ENCODE peak calls at places on chromosomes 5 and 9, in ten cellular contexts. One of them, this sample, is unnamed.

GRCh38 chr9:34381323-34381722 is 4.6 kb upstream of the MYORG start:
- DNase-seq in GM12878: no peak
- DNase-seq in sigmoid colon: peak
- DNase-seq in transverse colon: peak
- DNase-seq in tibial nerve: no peak
- DNase-seq in body of pancreas: peak
- DNase-seq in endothelial cell of umbilical vein: no peak
- DNase-seq in HCT116: no peak
- DNase-seq in IMR-90: no peak
- DNase-seq in uterus: no peak
- DNase-seq in this sample: no peak

GRCh38 chr5:122126711-122127385 is 2.5 kb upstream of the ZNF474 start:
- DNase-seq in GM12878: no peak
- DNase-seq in sigmoid colon: peak
- DNase-seq in transverse colon: no peak
- DNase-seq in tibial nerve: peak
- DNase-seq in body of pancreas: no peak
- DNase-seq in endothelial cell of umbilical vein: no peak
- DNase-seq in HCT116: no peak
- DNase-seq in IMR-90: peak
- DNase-seq in uterus: no peak
- DNase-seq in this sample: no peak

GRCh38 chr9:134925011-134925511 is 7.3 kb upstream of the FCN1 start:
- DNase-seq in GM12878: no peak
- DNase-seq in sigmoid colon: no peak
- DNase-seq in transverse colon: no peak
- DNase-seq in tibial nerve: no peak
- DNase-seq in body of pancreas: no peak
- DNase-seq in endothelial cell of umbilical vein: no peak
- DNase-seq in HCT116: no peak
- DNase-seq in IMR-90: no peak
- DNase-seq in uterus: no peak
- DNase-seq in this sample: peak

GRCh38 chr5:171386861-171387254 is 791 bp upstream of the NPM1 start:
- DNase-seq in GM12878: no peak
- DNase-seq in sigmoid colon: no peak
- DNase-seq in transverse colon: no peak
- DNase-seq in tibial nerve: no peak
- DNase-seq in body of pancreas: no peak
- DNase-seq in endothelial cell of umbilical vein: no peak
- DNase-seq in HCT116: no peak
- DNase-seq in IMR-90: peak
- DNase-seq in uterus: no peak
- DNase-seq in this sample: no peak

GRCh38 chr5:147509710-147510651 is at the start of gene DPYSL3:
- DNase-seq in GM12878: no peak
- DNase-seq in sigmoid colon: peak
- DNase-seq in transverse colon: peak
- DNase-seq in tibial nerve: peak
- DNase-seq in body of pancreas: peak
- DNase-seq in endothelial cell of umbilical vein: peak
- DNase-seq in HCT116: peak
- DNase-seq in IMR-90: peak
- DNase-seq in uterus: peak
- DNase-seq in this sample: peak

GRCh38 chr9:136823136-136824046 is 15.6 kb downstream of the RABL6 start:
- DNase-seq in GM12878: no peak
- DNase-seq in sigmoid colon: no peak
- DNase-seq in transverse colon: no peak
- DNase-seq in tibial nerve: no peak
- DNase-seq in body of pancreas: peak
- DNase-seq in endothelial cell of umbilical vein: no peak
- DNase-seq in HCT116: no peak
- DNase-seq in IMR-90: no peak
- DNase-seq in uterus: no peak
- DNase-seq in this sample: no peak

GRCh38 chr5:180101451-180102105 is 30.0 kb upstream of the RNF130 start:
- DNase-seq in GM12878: no peak
- DNase-seq in sigmoid colon: no peak
- DNase-seq in transverse colon: no peak
- DNase-seq in tibial nerve: no peak
- DNase-seq in body of pancreas: no peak
- DNase-seq in endothelial cell of umbilical vein: no peak
- DNase-seq in HCT116: no peak
- DNase-seq in IMR-90: no peak
- DNase-seq in uterus: peak
- DNase-seq in this sample: no peak

GRCh38 chr5:97111004-97111403 is 31.4 kb downstream of the LIX1 start:
- DNase-seq in GM12878: no peak
- DNase-seq in sigmoid colon: no peak
- DNase-seq in transverse colon: no peak
- DNase-seq in tibial nerve: no peak
- DNase-seq in body of pancreas: no peak
- DNase-seq in endothelial cell of umbilical vein: no peak
- DNase-seq in HCT116: no peak
- DNase-seq in IMR-90: no peak
- DNase-seq in uterus: no peak
- DNase-seq in this sample: no peak

GRCh38 chr9:91024841-91025240 is 223.2 kb downstream of the SYK start:
- DNase-seq in GM12878: no peak
- DNase-seq in sigmoid colon: no peak
- DNase-seq in transverse colon: no peak
- DNase-seq in tibial nerve: no peak
- DNase-seq in body of pancreas: no peak
- DNase-seq in endothelial cell of umbilical vein: no peak
- DNase-seq in HCT116: no peak
- DNase-seq in IMR-90: no peak
- DNase-seq in uterus: no peak
- DNase-seq in this sample: no peak

GRCh38 chr9:125696106-125696647 is 10.8 kb downstream of the MAPKAP1 start:
- DNase-seq in GM12878: no peak
- DNase-seq in sigmoid colon: no peak
- DNase-seq in transverse colon: no peak
- DNase-seq in tibial nerve: no peak
- DNase-seq in body of pancreas: no peak
- DNase-seq in endothelial cell of umbilical vein: no peak
- DNase-seq in HCT116: no peak
- DNase-seq in IMR-90: no peak
- DNase-seq in uterus: no peak
- DNase-seq in this sample: no peak

GRCh38 chr9:125703662-125704061 is 3.3 kb downstream of the MAPKAP1 start:
- DNase-seq in GM12878: no peak
- DNase-seq in sigmoid colon: no peak
- DNase-seq in transverse colon: no peak
- DNase-seq in tibial nerve: no peak
- DNase-seq in body of pancreas: no peak
- DNase-seq in endothelial cell of umbilical vein: no peak
- DNase-seq in HCT116: no peak
- DNase-seq in IMR-90: no peak
- DNase-seq in uterus: no peak
- DNase-seq in this sample: no peak

GRCh38 chr9:125699870-125700269 is 7.1 kb downstream of the MAPKAP1 start:
- DNase-seq in GM12878: no peak
- DNase-seq in sigmoid colon: no peak
- DNase-seq in transverse colon: no peak
- DNase-seq in tibial nerve: no peak
- DNase-seq in body of pancreas: no peak
- DNase-seq in endothelial cell of umbilical vein: no peak
- DNase-seq in HCT116: no peak
- DNase-seq in IMR-90: no peak
- DNase-seq in uterus: no peak
- DNase-seq in this sample: no peak

GRCh38 chr9:125701351-125701750 is 5.7 kb downstream of the MAPKAP1 start:
- DNase-seq in GM12878: no peak
- DNase-seq in sigmoid colon: no peak
- DNase-seq in transverse colon: no peak
- DNase-seq in tibial nerve: no peak
- DNase-seq in body of pancreas: no peak
- DNase-seq in endothelial cell of umbilical vein: no peak
- DNase-seq in HCT116: no peak
- DNase-seq in IMR-90: peak
- DNase-seq in uterus: no peak
- DNase-seq in this sample: no peak

GRCh38 chr9:125700791-125701190 is 6.2 kb downstream of the MAPKAP1 start:
- DNase-seq in GM12878: peak
- DNase-seq in sigmoid colon: no peak
- DNase-seq in transverse colon: no peak
- DNase-seq in tibial nerve: no peak
- DNase-seq in body of pancreas: no peak
- DNase-seq in endothelial cell of umbilical vein: no peak
- DNase-seq in HCT116: no peak
- DNase-seq in IMR-90: peak
- DNase-seq in uterus: no peak
- DNase-seq in this sample: no peak
- H3K27ac ChIP-seq in GM12878: peak
- H3K27ac ChIP-seq in sigmoid colon: no peak
- H3K27ac ChIP-seq in transverse colon: no peak
- H3K27ac ChIP-seq in tibial nerve: no peak
- H3K27ac ChIP-seq in body of pancreas: no peak
- H3K27ac ChIP-seq in endothelial cell of umbilical vein: no peak
- H3K27ac ChIP-seq in HCT116: no peak
- H3K27ac ChIP-seq in IMR-90: no peak
- H3K27ac ChIP-seq in uterus: no peak
- H3K27ac ChIP-seq in this sample: no peak

DNA sequence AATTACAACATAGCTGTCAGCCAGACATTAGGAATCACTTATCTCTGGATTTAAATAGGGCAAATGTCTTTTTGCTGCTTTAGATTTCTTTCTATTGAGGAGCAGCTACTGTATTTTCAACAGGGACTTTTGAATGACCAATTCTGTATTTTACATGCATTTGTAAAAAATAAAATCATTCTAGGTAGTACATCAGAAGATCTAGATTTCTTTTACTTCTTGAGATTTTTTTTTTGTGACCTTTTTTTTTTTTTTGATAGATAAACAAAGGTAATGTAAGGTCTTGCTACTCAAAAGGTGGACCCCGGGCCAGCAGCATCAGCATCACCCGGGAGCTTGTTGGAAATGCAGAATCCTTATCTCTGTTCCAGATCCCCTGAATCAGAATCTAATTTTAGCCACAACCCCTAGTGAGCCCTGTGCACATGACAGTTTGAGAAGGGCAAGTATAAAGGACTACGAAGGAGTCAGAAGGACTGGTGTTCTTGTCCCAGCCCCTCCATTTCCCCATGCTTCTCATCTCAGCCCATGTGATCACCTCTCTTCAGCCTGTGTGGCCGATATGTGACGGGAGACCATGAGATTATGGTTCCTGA is 37.7 kb upstream of the CKMT2 start:
- DNase-seq in GM12878: no peak
- DNase-seq in sigmoid colon: no peak
- DNase-seq in transverse colon: no peak
- DNase-seq in tibial nerve: no peak
- DNase-seq in body of pancreas: no peak
- DNase-seq in endothelial cell of umbilical vein: no peak
- DNase-seq in HCT116: no peak
- DNase-seq in IMR-90: no peak
- DNase-seq in uterus: no peak
- DNase-seq in this sample: peak
- TF ChIP-seq CTCF in GM12878: no peak
- TF ChIP-seq CTCF in sigmoid colon: no peak
- TF ChIP-seq CTCF in transverse colon: no peak
- TF ChIP-seq CTCF in tibial nerve: no peak
- TF ChIP-seq CTCF in body of pancreas: no peak
- TF ChIP-seq CTCF in endothelial cell of umbilical vein: no peak
- TF ChIP-seq CTCF in HCT116: no peak
- TF ChIP-seq CTCF in IMR-90: no peak
- TF ChIP-seq CTCF in uterus: no peak
- TF ChIP-seq CTCF in this sample: no peak

GRCh38 chr5:157952374-157952685 is 93.4 kb upstream of the CLINT1 start:
- DNase-seq in GM12878: no peak
- DNase-seq in sigmoid colon: no peak
- DNase-seq in transverse colon: no peak
- DNase-seq in tibial nerve: no peak
- DNase-seq in body of pancreas: no peak
- DNase-seq in endothelial cell of umbilical vein: no peak
- DNase-seq in HCT116: no peak
- DNase-seq in IMR-90: no peak
- DNase-seq in uterus: no peak
- DNase-seq in this sample: no peak

GRCh38 chr5:157947156-157947555 is 88.2 kb upstream of the CLINT1 start:
- DNase-seq in GM12878: no peak
- DNase-seq in sigmoid colon: no peak
- DNase-seq in transverse colon: no peak
- DNase-seq in tibial nerve: no peak
- DNase-seq in body of pancreas: no peak
- DNase-seq in endothelial cell of umbilical vein: peak
- DNase-seq in HCT116: no peak
- DNase-seq in IMR-90: no peak
- DNase-seq in uterus: no peak
- DNase-seq in this sample: no peak

GRCh38 chr5:157951673-157952373 is 92.9 kb upstream of the CLINT1 start:
- DNase-seq in GM12878: no peak
- DNase-seq in sigmoid colon: no peak
- DNase-seq in transverse colon: no peak
- DNase-seq in tibial nerve: no peak
- DNase-seq in body of pancreas: no peak
- DNase-seq in endothelial cell of umbilical vein: no peak
- DNase-seq in HCT116: no peak
- DNase-seq in IMR-90: no peak
- DNase-seq in uterus: no peak
- DNase-seq in this sample: no peak

GRCh38 chr5:157948738-157949410 is 89.9 kb upstream of the CLINT1 start:
- DNase-seq in GM12878: peak
- DNase-seq in sigmoid colon: peak
- DNase-seq in transverse colon: peak
- DNase-seq in tibial nerve: peak
- DNase-seq in body of pancreas: peak
- DNase-seq in endothelial cell of umbilical vein: peak
- DNase-seq in HCT116: peak
- DNase-seq in IMR-90: peak
- DNase-seq in uterus: peak
- DNase-seq in this sample: peak

GRCh38 chr5:157949520-157949919 is 90.6 kb upstream of the CLINT1 start:
- DNase-seq in GM12878: no peak
- DNase-seq in sigmoid colon: no peak
- DNase-seq in transverse colon: no peak
- DNase-seq in tibial nerve: no peak
- DNase-seq in body of pancreas: no peak
- DNase-seq in endothelial cell of umbilical vein: no peak
- DNase-seq in HCT116: no peak
- DNase-seq in IMR-90: no peak
- DNase-seq in uterus: no peak
- DNase-seq in this sample: no peak
- TF ChIP-seq POLR2A in GM12878: no peak
- TF ChIP-seq POLR2A in sigmoid colon: no peak
- TF ChIP-seq POLR2A in transverse colon: no peak
- TF ChIP-seq POLR2A in tibial nerve: no peak
- TF ChIP-seq POLR2A in body of pancreas: no peak
- TF ChIP-seq POLR2A in endothelial cell of umbilical vein: no peak
- TF ChIP-seq POLR2A in HCT116: no peak
- TF ChIP-seq POLR2A in IMR-90: no peak
- TF ChIP-seq POLR2A in uterus: no peak
- TF ChIP-seq POLR2A in this sample: no peak

DNA sequence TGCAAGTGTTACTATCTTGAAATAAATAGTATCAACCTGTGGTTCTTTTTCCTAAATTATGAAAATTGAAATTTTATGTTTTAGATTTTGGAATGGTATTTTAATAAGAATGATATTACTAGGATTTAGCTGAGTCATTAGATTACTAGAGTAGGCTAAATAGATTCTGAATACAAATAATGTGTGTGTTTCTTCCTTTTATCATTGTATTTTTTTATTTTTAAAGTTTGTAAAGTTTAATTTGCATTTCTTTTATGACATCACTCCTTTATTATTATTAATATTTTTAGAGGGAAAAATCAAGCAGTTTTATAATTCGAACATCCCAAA is 8.0 kb upstream of the FAM120AOS start:
- DNase-seq in GM12878: no peak
- DNase-seq in sigmoid colon: no peak
- DNase-seq in transverse colon: no peak
- DNase-seq in tibial nerve: no peak
- DNase-seq in body of pancreas: no peak
- DNase-seq in endothelial cell of umbilical vein: no peak
- DNase-seq in HCT116: no peak
- DNase-seq in IMR-90: no peak
- DNase-seq in uterus: no peak
- DNase-seq in this sample: no peak
- H3K27ac ChIP-seq in GM12878: no peak
- H3K27ac ChIP-seq in sigmoid colon: no peak
- H3K27ac ChIP-seq in transverse colon: peak
- H3K27ac ChIP-seq in tibial nerve: no peak
- H3K27ac ChIP-seq in body of pancreas: no peak
- H3K27ac ChIP-seq in endothelial cell of umbilical vein: no peak
- H3K27ac ChIP-seq in HCT116: no peak
- H3K27ac ChIP-seq in IMR-90: no peak
- H3K27ac ChIP-seq in uterus: no peak
- H3K27ac ChIP-seq in this sample: no peak

This sample was measured in heart left ventricle.